ENCODE peak calls at places on chromosomes 2 and 18, in four cellular contexts. R, E, D and K are unnamed samples.

GRCh38 chr2:91477731-91478672 is 2786.5 kb downstream of the RPIA start:
- DNase-seq in D (peak; percentile 22), E (no peak), R (peak; percentile 31), K (no peak)

GRCh38 chr2:234427081-234428058 is 69.5 kb downstream of the ARL4C start:
- DNase-seq in E (no peak), R (no peak), D (no peak), K (no peak)

GRCh38 chr2:25201265-25201664 is 32.9 kb upstream of the POMC start:
- DNase-seq in R (no peak), E (no peak), D (peak; percentile 51), K (no peak)

GRCh38 chr2:163692611-163693482 is 43.0 kb downstream of the FIGN start:
- DNase-seq in R (no peak), D (no peak), E (no peak), K (no peak)

GRCh38 chr18:78492813-78493371 is 486.7 kb upstream of the SALL3 start:
- DNase-seq in D (no peak), E (no peak), R (no peak), K (no peak)

GRCh38 chr18:48161911-48162698 is 231.6 kb upstream of the SMAD2 start:
- DNase-seq in R (no peak), E (no peak), D (no peak), K (no peak)

GRCh38 chr2:12948963-12949353 is 232.2 kb downstream of the TRIB2 start:
- DNase-seq in E (no peak), R (peak; percentile 9), D (no peak), K (no peak)

GRCh38 chr18:4599312-4599711 is 144.2 kb upstream of the DLGAP1 start:
- DNase-seq in D (no peak), E (no peak), R (no peak), K (no peak)

GRCh38 chr2:95220449-95220848 is 13.1 kb downstream of the ZNF892 start:
- DNase-seq in E (no peak), R (no peak), D (no peak), K (no peak)

GRCh38 chr2:136932700-136933099 is 167.4 kb downstream of the THSD7B start:
- DNase-seq in D (no peak), R (no peak), E (no peak), K (peak; percentile 5)

GRCh38 chr2:234291765-234292204 is 205.1 kb downstream of the ARL4C start:
- DNase-seq in E (no peak), D (no peak), R (no peak), K (peak; percentile 82)

GRCh38 chr2:98823196-98824166 is 92.5 kb upstream of the MGAT4A start:
- DNase-seq in R (no peak), E (no peak), D (no peak), K (no peak)

GRCh38 chr2:230575640-230576324 is 136.9 kb upstream of the CAB39 start:
- DNase-seq in E (no peak), D (peak; percentile 41), R (no peak), K (peak; percentile 56)

GRCh38 chr2:233353101-233353768 is 1.1 kb upstream of the DGKD start:
- DNase-seq in E (no peak), D (peak; percentile 73), R (no peak), K (no peak)

GRCh38 chr2:134934641-134935040 is 16.0 kb downstream of the CCNT2 start:
- DNase-seq in D (no peak), R (no peak), E (no peak), K (no peak)

GRCh38 chr2:8684885-8685696 is 3.2 kb downstream of the ID2 start:
- DNase-seq in R (no peak), E (no peak), D (peak; percentile 56), K (peak; percentile 56)

GRCh38 chr2:161586517-161587167 is 37.6 kb upstream of the SLC4A10 start:
- DNase-seq in D (peak; percentile 18), E (no peak), R (no peak), K (no peak)

GRCh38 chr2:135005753-135006152 is 41.5 kb downstream of the MAP3K19 start:
- DNase-seq in R (no peak), E (no peak), D (no peak), K (no peak)

GRCh38 chr2:237701859-237702370 is 74.5 kb downstream of the LRRFIP1 start:
- DNase-seq in E (no peak), R (no peak), D (no peak), K (no peak)

GRCh38 chr2:237701033-237701858 is 73.9 kb downstream of the LRRFIP1 start:
- DNase-seq in R (no peak), D (no peak), E (no peak), K (no peak)

GRCh38 chr2:237702439-237703397 is 75.3 kb downstream of the LRRFIP1 start:
- DNase-seq in D (no peak), E (no peak), R (no peak), K (no peak)

GRCh38 chr2:237699870-237700582 is 72.6 kb downstream of the LRRFIP1 start:
- DNase-seq in E (no peak), D (no peak), R (no peak), K (no peak)

DNA sequence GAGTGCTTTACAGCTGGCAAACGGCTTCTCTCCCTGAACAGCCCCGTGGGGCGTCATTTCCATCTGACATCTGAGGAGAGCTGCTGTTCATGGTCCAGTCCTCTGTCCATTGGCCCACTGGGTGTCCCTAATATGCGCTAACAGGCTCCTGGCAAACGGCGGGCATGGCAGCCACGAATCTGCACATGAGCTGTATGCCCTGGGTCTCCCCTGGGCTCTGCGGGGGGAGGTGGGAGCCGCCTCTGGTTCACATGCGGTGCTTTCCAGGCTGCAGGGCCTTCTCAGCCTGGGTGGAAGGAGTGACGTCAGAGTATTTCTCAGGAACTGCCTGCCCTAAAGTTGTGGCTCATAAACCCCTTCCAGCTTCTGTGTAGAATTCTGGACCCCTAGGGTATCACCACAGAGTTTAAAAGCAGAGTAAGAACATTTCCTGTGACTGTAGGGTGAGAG is 73.2 kb downstream of the LRRFIP1 start:
- DNase-seq in E (peak; percentile 54), D (no peak), R (no peak), K (no peak)
- TF ChIP-seq SPI1 in E (no peak), D (no peak), R (no peak), K (peak; percentile 2)

DNA sequence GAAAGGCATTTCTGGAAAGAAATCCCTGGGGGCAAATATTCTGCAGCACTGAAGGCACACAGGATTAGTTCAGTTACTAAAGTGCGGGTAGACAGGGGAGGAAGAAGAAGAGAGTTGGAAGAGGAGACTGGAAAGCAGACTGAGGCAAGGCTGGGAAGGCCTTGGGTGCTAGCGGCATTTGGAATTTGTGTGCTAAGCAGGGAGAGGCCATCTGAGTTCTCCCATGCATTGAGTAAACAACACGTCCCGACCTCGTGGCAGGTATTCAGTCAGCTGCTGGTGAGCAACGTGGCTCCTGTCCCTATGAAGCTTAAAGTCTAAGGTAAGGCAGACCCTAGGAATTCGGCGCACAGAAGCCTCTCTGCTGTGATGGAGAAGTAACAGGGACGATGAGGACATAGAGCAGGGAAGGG is 30.7 kb downstream of the ATP8B1 start:
- DNase-seq in E (no peak), D (no peak), R (no peak), K (no peak)
- TF ChIP-seq SPI1 in E (no peak), D (no peak), R (no peak), K (no peak)

GRCh38 chr2:219618733-219619122 is 8.7 kb upstream of the SLC4A3 start:
- DNase-seq in R (no peak), E (no peak), D (no peak), K (no peak)
- TF ChIP-seq SPI1 in R (no peak), E (no peak), D (no peak), K (no peak)

GRCh38 chr2:59389240-59389639 is 1148.1 kb upstream of the FANCL start:
- DNase-seq in E (no peak), D (no peak), R (no peak), K (no peak)
- TF ChIP-seq SPI1 in E (no peak), D (no peak), R (no peak), K (no peak)

DNA sequence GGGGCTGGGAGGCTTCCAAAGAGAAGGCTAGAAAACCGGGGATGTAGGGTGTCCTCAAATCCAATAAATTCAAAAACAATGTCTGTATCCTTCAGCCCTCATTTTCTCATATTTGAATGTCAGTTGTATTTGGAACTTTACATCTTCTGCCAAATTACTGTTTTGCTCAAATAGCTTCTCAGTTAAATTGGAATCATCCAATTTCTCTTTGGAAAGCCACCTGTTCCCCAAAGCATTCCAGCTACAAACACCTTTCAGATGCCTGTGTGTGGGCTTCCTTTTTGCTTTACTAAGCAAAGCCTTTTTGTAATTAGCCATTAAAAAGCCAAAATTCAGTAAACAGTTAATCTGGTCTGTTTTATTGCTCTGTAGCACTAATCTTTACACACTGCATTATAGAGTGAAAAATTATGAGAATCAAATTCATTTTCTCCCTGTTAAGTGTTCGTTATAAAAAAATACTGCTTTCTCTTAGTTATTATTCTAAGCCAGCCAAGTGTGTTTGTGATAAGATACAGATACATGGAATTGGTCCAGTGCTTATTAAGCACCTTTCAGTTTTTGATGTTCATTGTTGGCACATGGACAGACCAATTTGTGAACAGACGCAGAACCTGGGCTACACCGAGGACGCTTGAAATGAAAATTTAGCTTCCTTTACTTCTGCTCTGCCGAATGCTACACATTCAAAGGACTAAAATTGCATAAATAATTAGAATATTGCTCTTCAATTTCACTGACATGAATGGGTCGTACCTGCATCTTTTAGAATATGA is 151.6 kb downstream of the RTN4 start:
- DNase-seq in R (no peak), E (no peak), D (no peak), K (no peak)
- TF ChIP-seq SPI1 in R (no peak), E (no peak), D (no peak), K (no peak)

GRCh38 chr2:219563271-219563928 is 7.9 kb downstream of the OBSL1 start:
- DNase-seq in R (no peak), E (no peak), D (no peak), K (no peak)
- TF ChIP-seq SPI1 in R (no peak), E (no peak), D (no peak), K (no peak)